ENCODE peak calls at places on chromosomes 13 and 19, in four cellular contexts. N is HL-60, E is GM12891, O is K562. Z is an unnamed sample.

GRCh38 chr19:12773571-12773970 is 1.8 kb downstream of the HOOK2 start:
- DNase-seq in N (no peak), E (no peak), O (no peak), Z (no peak)

GRCh38 chr13:73061478-73062275 is 2.9 kb downstream of the KLF5 start:
- DNase-seq in N (no peak), E (no peak), O (no peak), Z (no peak)

GRCh38 chr13:39245688-39246087 is 207.4 kb downstream of the NHLRC3 start:
- DNase-seq in N (no peak), E (no peak), O (no peak), Z (no peak)

GRCh38 chr19:778910-779653 is 18.2 kb upstream of the PTBP1 start:
- DNase-seq in N (peak; percentile 77), E (no peak), O (no peak), Z (no peak)

GRCh38 chr19:43318796-43319314 is 34.6 kb upstream of the CD177 start:
- DNase-seq in N (no peak), E (no peak), O (no peak), Z (no peak)

GRCh38 chr13:30082391-30082790 is 225.0 kb downstream of the KATNAL1 start:
- DNase-seq in N (no peak), E (no peak), O (no peak), Z (no peak)

GRCh38 chr13:98771838-98772611 is 19.6 kb upstream of the SLC15A1 start:
- DNase-seq in N (no peak), E (no peak), O (no peak), Z (no peak)

GRCh38 chr13:39254606-39255005 is 216.3 kb downstream of the NHLRC3 start:
- DNase-seq in N (no peak), E (no peak), O (no peak), Z (no peak)

GRCh38 chr13:49669735-49670309 is 21.5 kb downstream of the EBPL start:
- DNase-seq in N (peak; percentile 41), E (no peak), O (peak; percentile 40), Z (no peak)

GRCh38 chr13:73096173-73097117 is 37.6 kb downstream of the KLF5 start:
- DNase-seq in N (no peak), E (no peak), O (no peak), Z (no peak)

GRCh38 chr19:32287086-32287485 is 58.3 kb upstream of the ZNF507 start:
- DNase-seq in N (no peak), E (no peak), O (no peak), Z (no peak)

GRCh38 chr13:90979059-90979458 is 368.4 kb upstream of the MIR17HG start:
- DNase-seq in N (no peak), E (no peak), O (no peak), Z (no peak)

GRCh38 chr19:449916-450315 is 10.9 kb downstream of the SHC2 start:
- DNase-seq in N (no peak), E (no peak), O (no peak), Z (no peak)

GRCh38 chr19:41844601-41845000 is at the start of gene LYPD4:
- DNase-seq in N (no peak), E (no peak), O (peak; percentile 55), Z (no peak)

GRCh38 chr19:4909172-4909896 is at the start of gene UHRF1:
- DNase-seq in N (peak; percentile 74), E (peak; percentile 70), O (peak; percentile 91), Z (no peak)

GRCh38 chr13:41917641-41918040 is 43.3 kb downstream of the VWA8 start:
- DNase-seq in N (no peak), E (no peak), O (no peak), Z (no peak)

GRCh38 chr13:79018166-79018565 is 359.2 kb upstream of the OBI1 start:
- DNase-seq in N (no peak), E (no peak), O (no peak), Z (no peak)

GRCh38 chr13:113093580-113094409 is 11.8 kb upstream of the F7 start:
- DNase-seq in N (no peak), E (no peak), O (no peak), Z (no peak)
- TF ChIP-seq SPI1 in N (no peak), E (no peak), O (no peak), Z (no peak)

GRCh38 chr19:35076026-35076370 is 34.5 kb downstream of the HPN start:
- DNase-seq in N (no peak), E (no peak), O (no peak), Z (no peak)
- TF ChIP-seq SPI1 in N (no peak), E (no peak), O (no peak), Z (no peak)

DNA sequence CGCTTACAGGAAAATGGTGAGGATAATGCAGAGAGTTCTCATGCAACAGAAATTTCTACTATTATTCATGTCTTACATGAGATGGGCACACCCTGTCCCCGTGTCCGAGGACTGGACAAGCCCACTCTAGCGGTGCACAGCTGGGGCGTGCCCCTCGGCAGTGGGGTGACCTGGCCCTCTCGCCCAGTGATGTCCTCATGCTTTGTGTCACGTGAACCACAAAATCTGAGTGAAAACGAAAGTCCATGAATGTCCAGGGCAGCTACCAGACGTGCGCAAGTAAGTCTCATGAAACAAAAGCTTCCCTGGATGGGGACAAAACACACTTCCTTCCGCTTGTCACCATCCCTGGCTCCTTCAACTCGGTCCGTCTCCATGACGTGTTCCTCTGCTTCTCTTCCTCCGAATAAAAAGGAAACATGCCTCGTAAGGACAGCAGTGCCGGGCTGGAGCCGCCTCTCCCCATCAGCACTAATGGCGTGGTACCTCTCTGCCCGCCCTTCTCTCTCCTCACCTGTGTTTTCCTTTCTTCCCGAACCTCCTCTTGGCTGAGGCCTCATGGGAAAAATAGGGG is 45.6 kb downstream of the ANKRD10 start:
- DNase-seq in N (no peak), E (no peak), O (peak; percentile 35), Z (no peak)
- TF ChIP-seq SPI1 in N (no peak), E (no peak), O (peak; percentile 13), Z (no peak)

GRCh38 chr19:39871886-39872866 is 26.0 kb upstream of the FBL start:
- DNase-seq in N (no peak), E (no peak), O (no peak), Z (no peak)
- TF ChIP-seq SPI1 in N (no peak), E (no peak), O (no peak), Z (no peak)

GRCh38 chr13:25046985-25047660 is 48.8 kb upstream of the PABPC3 start:
- DNase-seq in N (no peak), E (no peak), O (peak; percentile 9), Z (no peak)

GRCh38 chr13:25046274-25046984 is 49.5 kb upstream of the PABPC3 start:
- DNase-seq in N (no peak), E (no peak), O (peak; percentile 17), Z (no peak)

DNA sequence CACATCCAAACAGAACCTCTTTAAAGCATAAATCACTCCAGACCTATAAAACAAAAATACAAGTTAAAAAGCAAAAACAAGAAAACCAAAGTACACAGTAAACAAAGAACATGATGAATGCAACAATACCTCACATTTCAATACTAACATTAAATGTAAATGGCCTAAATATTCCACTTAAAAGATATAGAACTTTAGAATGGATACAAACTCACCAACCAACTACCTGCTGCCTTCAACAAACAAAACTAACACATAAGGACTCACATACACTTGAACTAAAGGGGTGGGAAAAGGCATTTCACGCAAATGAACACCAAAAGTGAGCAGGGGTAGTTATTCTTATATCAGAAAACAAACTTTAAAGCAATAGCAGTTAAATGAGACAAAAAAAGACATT is 44.9 kb upstream of the PABPC3 start:
- DNase-seq in N (no peak), E (no peak), O (no peak), Z (no peak)
- TF ChIP-seq SPI1 in N (no peak), E (no peak), O (no peak), Z (no peak)

GRCh38 chr19:2053601-2054389 is 2.8 kb upstream of the MKNK2 start:
- DNase-seq in N (no peak), E (no peak), O (no peak), Z (no peak)
- TF ChIP-seq SPI1 in N (no peak), E (no peak), O (no peak), Z (no peak)

DNA sequence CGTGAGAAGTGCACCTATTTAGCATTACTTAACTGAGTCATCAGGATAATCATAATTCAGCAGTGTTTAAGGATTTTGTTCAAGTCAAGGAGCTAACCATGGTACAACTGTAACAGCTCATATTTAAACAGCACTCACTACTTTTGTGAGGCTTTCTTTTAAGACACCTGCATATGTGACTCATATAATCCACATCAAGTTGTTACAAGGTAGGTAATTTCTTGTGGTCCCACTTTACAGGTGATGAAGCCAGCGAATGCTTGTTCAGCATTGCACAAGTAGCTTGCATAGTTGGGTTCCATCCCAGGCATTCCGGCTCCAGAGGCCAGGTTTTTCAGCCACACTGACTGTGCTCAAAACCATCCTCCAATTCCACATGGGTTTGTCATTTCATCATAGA is 569.2 kb downstream of the MYO16 start:
- DNase-seq in N (no peak), E (no peak), O (no peak), Z (no peak)
- TF ChIP-seq SPI1 in N (no peak), E (no peak), O (no peak), Z (no peak)

DNA sequence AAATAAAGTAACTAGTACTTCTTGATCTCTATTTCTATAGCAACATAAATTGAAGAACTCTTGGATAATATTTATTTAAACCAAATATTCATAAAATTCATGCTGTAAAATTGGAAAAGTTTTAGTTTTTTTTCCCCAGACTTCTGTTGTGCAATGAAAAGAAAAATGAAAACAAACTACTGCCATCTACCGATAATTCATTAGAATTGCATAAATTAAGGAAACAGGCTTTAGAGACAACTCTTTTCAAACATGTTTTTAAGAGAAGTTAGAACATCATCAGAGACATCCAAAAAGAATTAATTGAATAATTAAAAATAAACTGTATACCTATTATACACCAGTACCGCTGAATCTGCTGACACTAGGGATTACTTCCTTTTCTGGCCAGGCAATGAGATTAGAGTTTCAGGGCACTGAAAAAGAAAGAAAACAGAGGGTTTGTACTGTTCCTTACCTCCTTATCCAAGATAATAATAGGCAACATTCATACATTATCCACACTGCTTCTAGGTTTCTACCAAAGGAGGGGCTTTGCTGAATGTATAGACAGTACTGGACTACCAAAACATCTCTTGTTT is 4.9 kb downstream of the CCDC122 start:
- DNase-seq in N (no peak), E (no peak), O (peak; percentile 4), Z (no peak)
- TF ChIP-seq SPI1 in N (no peak), E (no peak), O (no peak), Z (no peak)

GRCh38 chr19:30387311-30388115 is 15.3 kb downstream of the ZNF536 start:
- DNase-seq in N (no peak), E (no peak), O (no peak), Z (no peak)
- TF ChIP-seq SPI1 in N (no peak), E (no peak), O (no peak), Z (no peak)

GRCh38 chr13:27672025-27672424 is 50.3 kb downstream of the POLR1D start:
- DNase-seq in N (no peak), E (no peak), O (no peak), Z (no peak)
- TF ChIP-seq SPI1 in N (no peak), E (no peak), O (no peak), Z (no peak)